ENCODE peak calls at places on chromosomes 4 and X, in nine cellular contexts. X, M, D, L, E, W, F, U and I are unnamed samples.

GRCh38 chrX:826026-826425 is 195.4 kb downstream of the SHOX start:
- DNase-seq in X (peak), M (no peak), D (no peak), L (no peak), E (no peak), W (no peak), F (peak), U (no peak), I (no peak)

GRCh38 chr4:74111990-74112389 is 13.0 kb upstream of the CXCL2 start:
- DNase-seq in X (peak), M (no peak), D (peak), L (peak), E (no peak), W (peak), F (peak), U (no peak), I (no peak)

GRCh38 chr4:98262431-98262830 is 1.2 kb downstream of the RAP1GDS1 start:
- DNase-seq in X (peak), M (no peak), D (peak), L (no peak), E (peak), W (no peak), F (no peak), U (no peak), I (peak)

GRCh38 chr4:170672571-170672970 is 582.8 kb upstream of the AADAT start:
- DNase-seq in X (peak), M (no peak), D (no peak), L (no peak), E (no peak), W (no peak), F (peak), U (no peak), I (no peak)

GRCh38 chr4:78937837-78938236 is 1.4 kb downstream of the PAQR3 start:
- DNase-seq in X (peak), M (no peak), D (no peak), L (no peak), E (no peak), W (no peak), F (no peak), U (no peak), I (no peak)

GRCh38 chr4:185721949-185722316 is 90.1 kb downstream of the SORBS2 start:
- DNase-seq in X (peak), M (no peak), D (no peak), L (no peak), E (no peak), W (no peak), F (peak), U (peak), I (no peak)

GRCh38 chr4:31106419-31106818 is 386.2 kb downstream of the PCDH7 start:
- DNase-seq in X (no peak), M (no peak), D (no peak), L (no peak), E (no peak), W (no peak), F (no peak), U (no peak), I (no peak)

GRCh38 chr4:86331362-86331761 is 28.5 kb downstream of the MAPK10 start:
- DNase-seq in X (no peak), M (no peak), D (no peak), L (no peak), E (no peak), W (no peak), F (no peak), U (no peak), I (no peak)

GRCh38 chr4:1907848-1908525 is 36.8 kb downstream of the NSD2 start:
- DNase-seq in X (no peak), M (no peak), D (no peak), L (no peak), E (no peak), W (no peak), F (no peak), U (peak), I (no peak)

GRCh38 chr4:189792819-189793618 is 147.7 kb upstream of the FRG1 start:
- DNase-seq in X (peak), M (peak), D (peak), L (peak), E (peak), W (peak), F (peak), U (peak), I (peak)

GRCh38 chr4:179605196-179605595 is 2163.0 kb upstream of the AGA start:
- DNase-seq in X (peak), M (no peak), D (no peak), L (no peak), E (no peak), W (no peak), F (peak), U (no peak), I (no peak)

GRCh38 chr4:77308843-77309242 is 151.8 kb downstream of the CCNG2 start:
- DNase-seq in X (peak), M (peak), D (peak), L (no peak), E (peak), W (no peak), F (peak), U (no peak), I (no peak)
- TF ChIP-seq CTCF in X (peak), M (peak), D (peak), L (no peak), E (peak), W (peak), F (peak), U (peak), I (no peak)

DNA sequence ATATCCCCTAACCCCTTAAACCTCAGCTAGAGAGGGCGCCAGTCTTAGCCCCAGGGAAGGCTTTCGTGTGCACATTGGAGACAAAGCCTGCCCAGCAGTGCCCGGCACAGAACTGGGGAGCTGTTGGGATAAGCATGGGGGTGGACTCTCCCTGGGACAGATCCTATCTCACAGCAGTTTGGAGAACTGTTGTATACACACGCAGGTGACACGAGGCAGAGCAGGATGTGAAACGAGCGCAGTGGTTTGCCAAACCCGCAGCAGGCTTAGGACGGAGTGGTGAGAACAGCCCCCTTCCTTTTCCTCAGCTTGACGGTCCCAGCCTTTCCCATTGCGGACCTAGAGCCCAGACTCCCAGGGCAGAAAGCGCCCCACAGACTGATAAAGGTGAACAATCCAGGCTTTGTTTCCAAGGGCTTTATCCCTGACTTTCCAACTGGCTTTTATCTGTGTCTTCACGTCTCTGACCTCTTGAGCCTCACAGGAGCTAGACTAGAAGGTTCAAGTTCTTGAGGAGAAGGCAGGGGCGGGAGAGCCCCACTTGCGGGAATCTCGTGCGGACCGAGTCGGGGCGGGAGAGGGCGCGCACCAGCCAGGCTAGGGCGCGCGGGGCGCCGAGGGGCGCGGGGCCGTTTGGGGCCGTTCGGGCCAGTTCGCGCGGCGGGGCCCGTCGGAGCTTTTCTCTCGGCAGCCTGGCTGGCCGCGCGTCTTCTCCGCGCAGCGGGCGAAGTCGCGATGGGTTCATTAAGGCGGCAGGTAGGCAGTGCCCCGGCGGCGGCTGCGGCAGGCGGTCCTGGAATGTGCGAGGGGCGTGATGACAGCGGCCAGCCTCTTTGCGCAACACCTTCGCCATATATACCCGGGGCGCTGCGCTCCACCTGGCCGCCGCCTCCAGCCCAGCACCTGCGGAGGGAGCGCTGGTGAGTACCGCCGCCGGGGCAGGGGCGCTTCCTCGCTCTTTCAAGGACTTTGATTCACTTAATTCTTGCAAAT is at the start of gene SLC34A2:
- DNase-seq in X (no peak), M (peak), D (peak), L (peak), E (no peak), W (peak), F (no peak), U (no peak), I (no peak)
- H3K4me3 ChIP-seq in X (no peak), M (no peak), D (peak), L (peak), E (no peak), W (peak), F (no peak), U (no peak), I (no peak)

DNA sequence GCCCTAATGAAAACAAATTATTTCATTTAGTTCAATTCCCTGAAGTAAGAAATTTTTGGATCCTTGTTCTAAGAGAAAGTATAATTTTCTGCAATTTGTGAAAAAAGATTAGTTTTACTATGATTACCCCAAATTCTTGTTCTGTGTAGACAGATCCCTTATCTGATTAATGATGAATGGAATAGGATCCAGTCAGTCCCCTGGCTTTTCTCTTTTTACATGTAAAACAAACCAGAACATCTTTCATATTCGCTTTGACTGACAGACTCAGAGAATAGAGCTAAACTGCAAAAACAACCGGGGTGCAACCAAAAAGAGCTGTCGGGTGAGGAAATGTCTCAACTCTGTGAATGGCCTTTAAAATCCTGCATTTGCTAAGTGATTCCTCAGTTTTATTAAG is 93.4 kb upstream of the VEGFC start:
- DNase-seq in X (no peak), M (no peak), D (no peak), L (no peak), E (no peak), W (no peak), F (no peak), U (no peak), I (no peak)
- TF ChIP-seq CTCF in X (no peak), M (no peak), D (no peak), L (no peak), E (no peak), W (no peak), F (no peak), U (no peak), I (no peak)

DNA sequence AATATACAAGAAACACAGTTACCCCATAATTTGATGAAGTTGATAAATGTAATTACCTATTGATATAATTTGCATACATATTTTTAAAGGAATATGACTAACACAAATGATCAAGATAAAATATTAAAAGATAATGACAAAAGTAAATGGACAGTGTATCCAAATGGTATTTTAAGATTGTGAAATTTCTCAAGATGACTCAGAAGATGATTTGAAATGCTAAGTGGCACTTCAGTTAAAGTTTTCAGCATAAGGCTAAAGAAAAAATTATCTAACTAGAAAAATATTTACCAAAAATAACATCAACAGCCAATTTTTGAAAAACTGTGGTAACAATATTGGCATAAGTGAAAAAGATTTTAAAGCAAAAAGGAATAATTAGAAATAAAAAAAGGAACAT is 248.4 kb upstream of the NDST4 start:
- DNase-seq in X (peak), M (no peak), D (no peak), L (no peak), E (no peak), W (no peak), F (no peak), U (no peak), I (no peak)
- H3K4me3 ChIP-seq in X (no peak), M (no peak), D (no peak), L (no peak), E (no peak), W (no peak), F (no peak), U (no peak), I (no peak)

GRCh38 chr4:9765091-9765490 is 16.3 kb upstream of the DRD5 start:
- DNase-seq in X (peak), M (peak), D (peak), L (no peak), E (peak), W (no peak), F (no peak), U (peak), I (no peak)
- TF ChIP-seq CTCF in X (peak), M (no peak), D (peak), L (peak), E (peak), W (peak), F (no peak), U (peak), I (no peak)

GRCh38 chrX:49186125-49187027 is at the start of gene PRICKLE3:
- DNase-seq in X (peak), M (no peak), D (peak), L (peak), E (peak), W (peak), F (peak), U (peak), I (peak)
- H3K4me3 ChIP-seq in X (peak), M (no peak), D (peak), L (peak), E (peak), W (peak), F (peak), U (no peak), I (peak)